ENCODE peak calls at places on chromosomes 3 and 15, in seven cellular contexts. W is ascending aorta, V is AG04450, S is choroid plexus epithelial cell, I is astrocyte of the spinal cord, T is hepatocyte, F is mammary epithelial cell. Q is an unnamed sample.

GRCh38 chr3:184359610-184360009 is 1.8 kb downstream of the CLCN2 start:
- DNase-seq in T (no peak), I (no peak), W (no peak), F (no peak), V (no peak), S (no peak), Q (no peak)

GRCh38 chr15:51318382-51319150 is 19.8 kb downstream of the CYP19A1 start:
- DNase-seq in W (no peak), F (no peak), V (no peak), S (peak; percentile 74), I (peak; percentile 12), T (no peak), Q (no peak)

GRCh38 chr15:75215107-75216004 is 13.7 kb downstream of the C15orf39 start:
- DNase-seq in F (no peak), V (no peak), S (no peak), W (no peak), I (no peak), T (no peak), Q (no peak)

GRCh38 chr3:155746703-155747102 is 1.8 kb upstream of the PLCH1 start:
- DNase-seq in S (no peak), I (no peak), W (no peak), T (no peak), F (no peak), V (no peak), Q (no peak)

GRCh38 chr15:34470892-34471291 is 33.3 kb upstream of the GOLGA8A start:
- DNase-seq in S (no peak), F (no peak), V (no peak), I (no peak), T (no peak), W (no peak), Q (no peak)

GRCh38 chr3:30539772-30540171 is 66.6 kb upstream of the TGFBR2 start:
- DNase-seq in F (peak; percentile 59), T (no peak), V (no peak), I (peak; percentile 54), S (peak; percentile 26), W (no peak), Q (no peak)

GRCh38 chr3:67381667-67382272 is 272.6 kb downstream of the SUCLG2 start:
- DNase-seq in W (no peak), V (no peak), I (peak; percentile 27), F (no peak), S (peak; percentile 66), T (peak; percentile 37), Q (no peak)

GRCh38 chr3:62371735-62372591 is 1.4 kb downstream of the FEZF2 start:
- DNase-seq in S (no peak), V (no peak), T (no peak), I (no peak), W (no peak), F (no peak), Q (no peak)

GRCh38 chr3:24270744-24271143 is 223.9 kb downstream of the THRB start:
- DNase-seq in S (no peak), W (no peak), I (no peak), F (no peak), V (no peak), T (no peak), Q (no peak)

GRCh38 chr3:125061170-125061569 is 5.4 kb upstream of the HEG1 start:
- DNase-seq in S (peak; percentile 78), T (peak; percentile 48), V (no peak), F (no peak), W (peak; percentile 84), I (no peak), Q (no peak)

GRCh38 chr3:177050466-177051237 is 146.6 kb downstream of the TBL1XR1 start:
- DNase-seq in V (peak; percentile 16), F (peak; percentile 24), W (no peak), I (peak; percentile 71), S (peak; percentile 70), T (peak; percentile 49), Q (no peak)

GRCh38 chr3:120450261-120450913 is 405 bp downstream of the FSTL1 start:
- DNase-seq in I (peak; percentile 44), F (peak; percentile 45), W (peak; percentile 76), T (peak; percentile 47), V (no peak), S (peak; percentile 36), Q (no peak)

GRCh38 chr3:177516130-177517011 is 319.1 kb upstream of the TBL1XR1 start:
- DNase-seq in F (no peak), T (no peak), W (no peak), I (peak; percentile 95), S (peak; percentile 98), V (peak; percentile 81), Q (peak; percentile 95)

GRCh38 chr3:23071306-23071705 is 131.8 kb upstream of the UBE2E2 start:
- DNase-seq in T (no peak), W (no peak), S (no peak), V (no peak), I (no peak), F (no peak), Q (no peak)

GRCh38 chr3:168341965-168342719 is 246.4 kb upstream of the GOLIM4 start:
- DNase-seq in W (no peak), F (no peak), V (no peak), I (peak; percentile 37), T (peak; percentile 6), S (peak; percentile 23), Q (no peak)

GRCh38 chr3:187044871-187045552 is 94.3 kb downstream of the RPL39L start:
- DNase-seq in V (no peak), T (no peak), W (no peak), S (no peak), I (no peak), F (no peak), Q (no peak)

GRCh38 chr3:23202921-23203650 is at the start of gene UBE2E2:
- DNase-seq in V (no peak), F (peak; percentile 62), W (peak; percentile 85), I (peak; percentile 52), T (peak; percentile 90), S (peak; percentile 70), Q (peak; percentile 13)

GRCh38 chr15:94185547-94186236 is 45.7 kb upstream of the MCTP2 start:
- DNase-seq in W (no peak), T (no peak), S (no peak), V (no peak), I (no peak), F (no peak), Q (no peak)

GRCh38 chr3:3392946-3393345 is 213.5 kb upstream of the CRBN start:
- DNase-seq in S (no peak), I (no peak), F (no peak), W (no peak), T (no peak), V (no peak), Q (no peak)

GRCh38 chr15:40046721-40047412 is 7.9 kb upstream of the SRP14 start:
- DNase-seq in S (peak; percentile 75), F (peak; percentile 88), W (peak; percentile 54), V (no peak), I (peak; percentile 78), T (no peak), Q (no peak)

GRCh38 chr15:40042791-40043320 is 3.9 kb upstream of the SRP14 start:
- DNase-seq in W (peak; percentile 30), I (no peak), F (no peak), V (no peak), S (no peak), T (no peak), Q (no peak)

GRCh38 chr15:40044717-40045571 is 6.0 kb upstream of the SRP14 start:
- DNase-seq in T (peak; percentile 94), S (peak; percentile 85), F (peak; percentile 75), I (peak; percentile 83), W (peak; percentile 93), V (no peak), Q (peak; percentile 71)

GRCh38 chr15:40045572-40046217 is 6.7 kb upstream of the SRP14 start:
- DNase-seq in W (peak; percentile 35), V (no peak), F (no peak), T (no peak), S (no peak), I (no peak), Q (no peak)

GRCh38 chr15:40043927-40044716 is 5.1 kb upstream of the SRP14 start:
- DNase-seq in I (no peak), V (no peak), F (no peak), T (no peak), W (peak; percentile 45), S (no peak), Q (no peak)
- H3K4me3 ChIP-seq in I (no peak overlapping the region), V (no peak overlapping the region), F (no peak overlapping the region), T (no peak overlapping the region), W (no peak overlapping the region), S (no peak overlapping the region), Q (no peak overlapping the region)

DNA sequence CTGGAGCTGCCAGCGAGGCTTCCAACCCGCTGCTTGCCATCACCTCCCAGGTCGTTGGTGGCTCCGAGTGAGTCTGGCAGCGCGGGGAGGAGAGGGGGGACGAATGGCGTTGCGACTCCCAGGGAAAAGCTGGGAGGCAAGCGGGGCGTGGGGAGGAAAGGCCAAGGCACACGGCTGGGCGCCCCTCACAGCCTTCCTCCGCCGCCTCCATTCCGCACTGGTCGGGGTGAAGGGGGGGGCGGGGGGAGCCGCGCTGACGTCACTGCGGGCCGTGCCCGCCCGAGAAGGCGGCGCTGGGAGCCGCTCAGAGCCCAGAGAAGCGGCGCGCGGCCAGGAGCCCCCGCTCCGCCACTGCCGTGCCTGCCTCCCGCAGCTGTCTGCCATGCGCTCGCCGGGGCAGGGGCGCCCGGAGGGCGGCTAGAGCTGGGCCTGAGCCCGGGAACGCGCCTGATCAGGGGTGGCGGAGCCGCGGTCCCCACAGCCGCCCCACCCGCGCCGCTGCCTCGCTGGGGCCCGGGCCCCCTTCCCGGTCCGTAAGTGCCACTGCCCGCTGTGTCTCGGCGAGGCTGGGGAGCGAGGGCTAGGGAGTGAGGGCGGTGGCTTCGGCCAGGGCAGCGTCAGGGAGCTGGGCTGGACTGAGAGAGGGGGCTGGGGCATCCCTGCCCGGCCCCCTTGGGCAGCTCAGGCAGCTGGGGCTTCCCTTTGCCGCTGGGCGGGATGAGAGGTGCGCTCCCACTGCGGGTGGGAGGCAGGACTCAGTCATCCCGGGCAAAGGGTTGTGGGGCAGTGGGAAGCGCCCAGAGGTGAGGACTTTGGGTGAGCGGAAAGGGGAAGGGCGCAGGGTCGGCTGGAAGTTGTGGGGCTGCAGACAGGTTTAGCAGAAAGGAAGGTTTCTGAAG is 27.8 kb upstream of the POLG start:
- DNase-seq in V (no peak), T (no peak), S (no peak), F (no peak), I (no peak), W (no peak), Q (no peak)
- TF ChIP-seq CTCF in V (no peak), T (no peak), S (no peak), F (no peak), I (no peak), W (no peak), Q (no peak)

GRCh38 chr3:36764704-36765038 is 318 bp upstream of the DCLK3 start:
- DNase-seq in T (no peak), F (no peak), I (no peak), V (no peak), W (no peak), S (no peak), Q (no peak)
- H3K4me3 ChIP-seq in T (no peak overlapping the region), F (peak overlapping the region; percentile 24), I (no peak overlapping the region), V (no peak overlapping the region), W (peak overlapping the region; percentile 58), S (no peak overlapping the region), Q (peak overlapping the region; percentile 20)

DNA sequence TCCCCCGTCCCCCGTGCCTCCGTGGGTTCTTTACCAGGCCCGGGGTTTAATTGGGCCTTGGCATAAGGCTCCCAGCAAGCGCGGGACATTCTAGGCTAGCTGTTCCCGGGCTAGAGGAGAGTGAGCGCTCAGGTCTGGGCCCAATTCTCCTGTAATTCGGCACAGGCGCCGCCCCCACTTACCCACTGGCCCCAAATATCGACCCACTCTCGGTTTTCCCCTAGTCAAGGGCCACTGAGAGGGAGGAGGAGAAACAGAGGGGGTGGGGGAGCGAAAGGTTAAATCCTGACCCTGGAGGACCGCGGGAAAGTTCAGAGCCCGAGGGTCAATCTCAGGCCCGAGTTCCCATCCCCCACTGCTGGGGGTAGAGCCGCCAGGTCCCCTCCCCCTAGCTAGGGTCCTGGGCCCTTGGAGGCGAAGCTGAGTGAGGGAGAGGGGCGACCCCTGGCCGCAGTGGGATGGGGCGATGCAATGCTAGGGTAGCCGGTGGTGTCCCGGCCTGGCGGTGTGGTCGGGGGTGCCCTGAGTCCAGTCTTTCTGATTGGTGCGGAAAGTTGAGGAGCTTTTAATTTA is 8.5 kb upstream of the ONECUT1 start:
- DNase-seq in I (no peak), F (no peak), S (no peak), W (no peak), T (no peak), V (no peak), Q (no peak)
- TF ChIP-seq CTCF in I (no peak), F (no peak), S (no peak), W (no peak), T (no peak), V (no peak), Q (no peak)

Q was measured in retinal pigment epithelial cell.